ENCODE peak calls at places on chromosome X, in seven cellular contexts. One of them, this sample, is unnamed. For H3K36me3, the result is how much of the 10 kb centered on the place peaks cover.

GRCh38 chrX:52865328-52865980 is 2.4 kb downstream of the XAGE3 start:
- DNase-seq in endodermal cell: no peak
- DNase-seq in left ventricle myocardium inferior: no peak
- DNase-seq in heart right ventricle: no peak
- DNase-seq in kidney epithelial cell: no peak
- DNase-seq in neuronal stem cell: no peak
- DNase-seq in OCI-LY7: no peak
- DNase-seq in this sample: no peak

GRCh38 chrX:37371578-37371981 is 22.4 kb downstream of the PRRG1 start:
- DNase-seq in endodermal cell: peak
- DNase-seq in left ventricle myocardium inferior: peak
- DNase-seq in heart right ventricle: peak
- DNase-seq in kidney epithelial cell: no peak
- DNase-seq in neuronal stem cell: no peak
- DNase-seq in OCI-LY7: no peak
- DNase-seq in this sample: no peak

GRCh38 chrX:150944233-150944632 is 38.9 kb upstream of the HMGB3 start:
- DNase-seq in endodermal cell: peak
- DNase-seq in left ventricle myocardium inferior: no peak
- DNase-seq in heart right ventricle: no peak
- DNase-seq in kidney epithelial cell: no peak
- DNase-seq in neuronal stem cell: no peak
- DNase-seq in OCI-LY7: no peak
- DNase-seq in this sample: no peak

GRCh38 chrX:115689931-115690330 is 129.0 kb downstream of the PLS3 start:
- DNase-seq in endodermal cell: no peak
- DNase-seq in left ventricle myocardium inferior: no peak
- DNase-seq in heart right ventricle: no peak
- DNase-seq in kidney epithelial cell: no peak
- DNase-seq in neuronal stem cell: no peak
- DNase-seq in OCI-LY7: no peak
- DNase-seq in this sample: no peak

GRCh38 chrX:46683023-46683422 is 75.9 kb downstream of the SLC9A7 start:
- DNase-seq in endodermal cell: no peak
- DNase-seq in left ventricle myocardium inferior: no peak
- DNase-seq in heart right ventricle: no peak
- DNase-seq in kidney epithelial cell: no peak
- DNase-seq in neuronal stem cell: no peak
- DNase-seq in OCI-LY7: peak
- DNase-seq in this sample: no peak

GRCh38 chrX:69033936-69034335 is 131.3 kb downstream of the PJA1 start:
- DNase-seq in endodermal cell: peak
- DNase-seq in left ventricle myocardium inferior: no peak
- DNase-seq in heart right ventricle: no peak
- DNase-seq in kidney epithelial cell: no peak
- DNase-seq in neuronal stem cell: no peak
- DNase-seq in OCI-LY7: no peak
- DNase-seq in this sample: peak

GRCh38 chrX:119677654-119677981 is 15.3 kb downstream of the SEPTIN6 start:
- DNase-seq in endodermal cell: no peak
- DNase-seq in left ventricle myocardium inferior: no peak
- DNase-seq in heart right ventricle: no peak
- DNase-seq in kidney epithelial cell: no peak
- DNase-seq in neuronal stem cell: no peak
- DNase-seq in OCI-LY7: peak
- DNase-seq in this sample: no peak

GRCh38 chrX:1925053-1925481 is 310.2 kb downstream of the ASMT start:
- DNase-seq in endodermal cell: peak
- DNase-seq in left ventricle myocardium inferior: no peak
- DNase-seq in heart right ventricle: no peak
- DNase-seq in kidney epithelial cell: no peak
- DNase-seq in neuronal stem cell: peak
- DNase-seq in OCI-LY7: no peak
- DNase-seq in this sample: no peak

GRCh38 chrX:40169193-40170086 is 71.7 kb upstream of the BCOR start:
- DNase-seq in endodermal cell: peak
- DNase-seq in left ventricle myocardium inferior: no peak
- DNase-seq in heart right ventricle: no peak
- DNase-seq in kidney epithelial cell: peak
- DNase-seq in neuronal stem cell: no peak
- DNase-seq in OCI-LY7: peak
- DNase-seq in this sample: no peak

GRCh38 chrX:49193542-49193964 is 6.4 kb downstream of the SYP start:
- DNase-seq in endodermal cell: no peak
- DNase-seq in left ventricle myocardium inferior: no peak
- DNase-seq in heart right ventricle: no peak
- DNase-seq in kidney epithelial cell: no peak
- DNase-seq in neuronal stem cell: no peak
- DNase-seq in OCI-LY7: no peak
- DNase-seq in this sample: no peak

GRCh38 chrX:140817943-140818342 is 108.4 kb downstream of the LINC00632 start:
- DNase-seq in endodermal cell: no peak
- DNase-seq in left ventricle myocardium inferior: no peak
- DNase-seq in heart right ventricle: no peak
- DNase-seq in kidney epithelial cell: no peak
- DNase-seq in neuronal stem cell: no peak
- DNase-seq in OCI-LY7: peak
- DNase-seq in this sample: no peak

GRCh38 chrX:363621-364375 is 22.9 kb downstream of the PPP2R3B start:
- DNase-seq in endodermal cell: no peak
- DNase-seq in left ventricle myocardium inferior: no peak
- DNase-seq in heart right ventricle: no peak
- DNase-seq in kidney epithelial cell: no peak
- DNase-seq in neuronal stem cell: no peak
- DNase-seq in OCI-LY7: no peak
- DNase-seq in this sample: no peak

GRCh38 chrX:130103605-130104004 is 6.7 kb downstream of the ELF4 start:
- DNase-seq in endodermal cell: no peak
- DNase-seq in left ventricle myocardium inferior: no peak
- DNase-seq in heart right ventricle: no peak
- DNase-seq in kidney epithelial cell: no peak
- DNase-seq in neuronal stem cell: no peak
- DNase-seq in OCI-LY7: no peak
- DNase-seq in this sample: no peak

GRCh38 chrX:130109429-130110378 is 593 bp downstream of the ELF4 start:
- DNase-seq in endodermal cell: peak
- DNase-seq in left ventricle myocardium inferior: no peak
- DNase-seq in heart right ventricle: no peak
- DNase-seq in kidney epithelial cell: no peak
- DNase-seq in neuronal stem cell: no peak
- DNase-seq in OCI-LY7: peak
- DNase-seq in this sample: no peak

GRCh38 chrX:130106071-130106470 is 4.2 kb downstream of the ELF4 start:
- DNase-seq in endodermal cell: no peak
- DNase-seq in left ventricle myocardium inferior: peak
- DNase-seq in heart right ventricle: no peak
- DNase-seq in kidney epithelial cell: no peak
- DNase-seq in neuronal stem cell: no peak
- DNase-seq in OCI-LY7: no peak
- DNase-seq in this sample: no peak

GRCh38 chrX:130108647-130109428 is 1.5 kb downstream of the ELF4 start:
- DNase-seq in endodermal cell: peak
- DNase-seq in left ventricle myocardium inferior: peak
- DNase-seq in heart right ventricle: no peak
- DNase-seq in kidney epithelial cell: no peak
- DNase-seq in neuronal stem cell: no peak
- DNase-seq in OCI-LY7: peak
- DNase-seq in this sample: no peak

DNA sequence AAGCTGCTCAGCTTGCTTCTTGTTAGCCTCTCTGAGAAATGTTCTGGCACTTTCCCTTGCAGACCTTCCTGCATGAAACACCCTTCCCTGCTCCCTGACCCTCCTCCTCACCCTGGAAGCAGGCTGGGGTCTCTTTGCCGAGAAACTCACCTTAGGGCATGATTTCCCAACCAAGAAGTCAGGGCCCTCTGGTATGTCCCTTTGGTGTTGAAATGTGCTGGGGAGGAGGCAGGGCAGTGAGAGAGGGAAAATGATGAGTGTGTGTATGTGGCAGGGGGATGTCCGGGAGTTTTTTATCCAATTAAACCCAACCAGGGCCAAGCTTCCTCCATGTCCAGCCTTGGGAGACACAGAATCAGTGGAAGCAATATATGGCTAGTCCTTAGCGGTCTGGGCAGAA is 5.1 kb downstream of the ELF4 start:
- DNase-seq in endodermal cell: no peak
- DNase-seq in left ventricle myocardium inferior: no peak
- DNase-seq in heart right ventricle: no peak
- DNase-seq in kidney epithelial cell: no peak
- DNase-seq in neuronal stem cell: no peak
- DNase-seq in OCI-LY7: no peak
- DNase-seq in this sample: no peak
- H3K36me3 ChIP-seq in endodermal cell: under half
- H3K36me3 ChIP-seq in left ventricle myocardium inferior: under half
- H3K36me3 ChIP-seq in heart right ventricle: under half
- H3K36me3 ChIP-seq in kidney epithelial cell: under half
- H3K36me3 ChIP-seq in neuronal stem cell: under half
- H3K36me3 ChIP-seq in OCI-LY7: under half
- H3K36me3 ChIP-seq in this sample: under half

GRCh38 chrX:124098089-124098488 is 136.6 kb downstream of the STAG2 start:
- DNase-seq in endodermal cell: no peak
- DNase-seq in left ventricle myocardium inferior: no peak
- DNase-seq in heart right ventricle: no peak
- DNase-seq in kidney epithelial cell: no peak
- DNase-seq in neuronal stem cell: no peak
- DNase-seq in OCI-LY7: peak
- DNase-seq in this sample: no peak
- H3K36me3 ChIP-seq in endodermal cell: half or more
- H3K36me3 ChIP-seq in left ventricle myocardium inferior: under half
- H3K36me3 ChIP-seq in heart right ventricle: half or more
- H3K36me3 ChIP-seq in kidney epithelial cell: under half
- H3K36me3 ChIP-seq in neuronal stem cell: under half
- H3K36me3 ChIP-seq in OCI-LY7: half or more
- H3K36me3 ChIP-seq in this sample: under half

DNA sequence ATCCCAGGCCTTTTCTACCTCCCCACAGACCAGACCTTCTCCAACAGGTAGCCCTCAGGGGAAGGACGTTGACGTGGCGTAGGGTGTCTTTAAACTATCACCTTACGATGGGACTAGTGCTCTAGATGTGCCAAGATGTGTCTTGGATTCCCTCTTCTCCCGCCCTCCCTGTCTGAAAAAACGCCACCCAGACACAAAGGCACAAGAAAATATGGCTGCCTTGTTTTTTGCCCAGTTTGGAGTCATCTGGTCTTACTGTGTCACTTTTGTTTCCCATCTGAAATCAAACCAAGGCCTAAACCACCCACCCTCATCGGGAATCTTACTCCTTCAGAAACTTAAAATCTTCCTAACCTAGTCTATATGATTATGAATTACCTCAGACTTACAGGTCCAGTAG is 235.4 kb downstream of the OR13H1 start:
- DNase-seq in endodermal cell: no peak
- DNase-seq in left ventricle myocardium inferior: no peak
- DNase-seq in heart right ventricle: no peak
- DNase-seq in kidney epithelial cell: no peak
- DNase-seq in neuronal stem cell: no peak
- DNase-seq in OCI-LY7: no peak
- DNase-seq in this sample: no peak
- H3K36me3 ChIP-seq in endodermal cell: half or more
- H3K36me3 ChIP-seq in left ventricle myocardium inferior: under half
- H3K36me3 ChIP-seq in heart right ventricle: under half
- H3K36me3 ChIP-seq in kidney epithelial cell: under half
- H3K36me3 ChIP-seq in neuronal stem cell: under half
- H3K36me3 ChIP-seq in OCI-LY7: under half
- H3K36me3 ChIP-seq in this sample: under half

GRCh38 chrX:16855363-16856075 is 14.6 kb downstream of the RBBP7 start:
- DNase-seq in endodermal cell: no peak
- DNase-seq in left ventricle myocardium inferior: no peak
- DNase-seq in heart right ventricle: no peak
- DNase-seq in kidney epithelial cell: no peak
- DNase-seq in neuronal stem cell: no peak
- DNase-seq in OCI-LY7: no peak
- DNase-seq in this sample: no peak
- H3K36me3 ChIP-seq in endodermal cell: half or more
- H3K36me3 ChIP-seq in left ventricle myocardium inferior: under half
- H3K36me3 ChIP-seq in heart right ventricle: half or more
- H3K36me3 ChIP-seq in kidney epithelial cell: under half
- H3K36me3 ChIP-seq in neuronal stem cell: under half
- H3K36me3 ChIP-seq in OCI-LY7: half or more
- H3K36me3 ChIP-seq in this sample: under half

GRCh38 chrX:72273718-72274117 is 3.3 kb downstream of the RPS4X start:
- DNase-seq in endodermal cell: no peak
- DNase-seq in left ventricle myocardium inferior: no peak
- DNase-seq in heart right ventricle: no peak
- DNase-seq in kidney epithelial cell: no peak
- DNase-seq in neuronal stem cell: no peak
- DNase-seq in OCI-LY7: no peak
- DNase-seq in this sample: no peak
- H3K36me3 ChIP-seq in endodermal cell: half or more
- H3K36me3 ChIP-seq in left ventricle myocardium inferior: under half
- H3K36me3 ChIP-seq in heart right ventricle: half or more
- H3K36me3 ChIP-seq in kidney epithelial cell: under half
- H3K36me3 ChIP-seq in neuronal stem cell: under half
- H3K36me3 ChIP-seq in OCI-LY7: half or more
- H3K36me3 ChIP-seq in this sample: under half

GRCh38 chrX:153700376-153700945 is 12.7 kb downstream of the SLC6A8 start:
- DNase-seq in endodermal cell: no peak
- DNase-seq in left ventricle myocardium inferior: no peak
- DNase-seq in heart right ventricle: no peak
- DNase-seq in kidney epithelial cell: no peak
- DNase-seq in neuronal stem cell: no peak
- DNase-seq in OCI-LY7: no peak
- DNase-seq in this sample: no peak
- H3K36me3 ChIP-seq in endodermal cell: under half
- H3K36me3 ChIP-seq in left ventricle myocardium inferior: under half
- H3K36me3 ChIP-seq in heart right ventricle: under half
- H3K36me3 ChIP-seq in kidney epithelial cell: under half
- H3K36me3 ChIP-seq in neuronal stem cell: under half
- H3K36me3 ChIP-seq in OCI-LY7: under half
- H3K36me3 ChIP-seq in this sample: under half

GRCh38 chrX:125382889-125383288 is 63.2 kb downstream of the TEX13C start:
- DNase-seq in endodermal cell: no peak
- DNase-seq in left ventricle myocardium inferior: no peak
- DNase-seq in heart right ventricle: no peak
- DNase-seq in kidney epithelial cell: no peak
- DNase-seq in neuronal stem cell: no peak
- DNase-seq in OCI-LY7: no peak
- DNase-seq in this sample: no peak

GRCh38 chrX:125384843-125385242 is 65.2 kb downstream of the TEX13C start:
- DNase-seq in endodermal cell: no peak
- DNase-seq in left ventricle myocardium inferior: no peak
- DNase-seq in heart right ventricle: no peak
- DNase-seq in kidney epithelial cell: no peak
- DNase-seq in neuronal stem cell: no peak
- DNase-seq in OCI-LY7: no peak
- DNase-seq in this sample: no peak

GRCh38 chrX:125382148-125382628 is 62.5 kb downstream of the TEX13C start:
- DNase-seq in endodermal cell: peak
- DNase-seq in left ventricle myocardium inferior: no peak
- DNase-seq in heart right ventricle: no peak
- DNase-seq in kidney epithelial cell: no peak
- DNase-seq in neuronal stem cell: no peak
- DNase-seq in OCI-LY7: no peak
- DNase-seq in this sample: no peak

DNA sequence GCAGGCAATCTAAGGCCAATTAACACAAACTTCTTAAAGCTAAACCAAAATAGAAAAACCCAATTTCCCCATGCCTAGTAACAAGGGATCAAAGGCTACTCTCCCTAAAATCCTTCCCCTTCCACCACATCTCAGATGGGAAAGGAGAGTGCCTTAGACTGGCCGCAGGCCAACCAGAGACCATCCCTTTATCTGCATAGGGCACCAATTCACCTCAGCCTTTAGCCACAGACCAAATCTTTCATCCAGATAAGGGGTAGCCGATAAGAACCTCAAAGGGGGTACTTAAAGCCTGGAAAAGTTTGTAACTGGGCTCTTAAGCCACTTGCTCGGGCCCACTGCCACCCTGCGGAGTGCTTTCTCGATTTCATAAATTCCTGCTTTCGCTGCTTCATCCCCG is 68.3 kb downstream of the TEX13C start:
- DNase-seq in endodermal cell: peak
- DNase-seq in left ventricle myocardium inferior: no peak
- DNase-seq in heart right ventricle: no peak
- DNase-seq in kidney epithelial cell: no peak
- DNase-seq in neuronal stem cell: no peak
- DNase-seq in OCI-LY7: no peak
- DNase-seq in this sample: no peak
- H3K36me3 ChIP-seq in endodermal cell: under half
- H3K36me3 ChIP-seq in left ventricle myocardium inferior: under half
- H3K36me3 ChIP-seq in heart right ventricle: under half
- H3K36me3 ChIP-seq in kidney epithelial cell: under half
- H3K36me3 ChIP-seq in neuronal stem cell: under half
- H3K36me3 ChIP-seq in OCI-LY7: under half
- H3K36me3 ChIP-seq in this sample: under half